ENCODE peak calls at places on chromosomes 2 and 18, in five cellular contexts. A, D, H, X and V are unnamed samples.
A peak's percentile ranks its signal among the peaks of the same experiment; 100 is the strongest.

GRCh38 chr2:241867776-241868420 is 1.6 kb upstream of the RTP5 start:
- DNase-seq in A (no peak), X (no peak), H (no peak), D (no peak), V (no peak)

GRCh38 chr2:85695121-85695520 is 963 bp downstream of the GNLY start:
- DNase-seq in D (no peak), A (no peak), H (no peak), X (no peak), V (no peak)

GRCh38 chr2:176079285-176079830 is 4.4 kb downstream of the EVX2 start:
- DNase-seq in A (no peak), H (no peak), X (no peak), D (no peak), V (no peak)

GRCh38 chr2:160139350-160139749 is 60.7 kb downstream of the ITGB6 start:
- DNase-seq in X (no peak), D (no peak), H (no peak), A (no peak), V (no peak)

GRCh38 chr2:116510117-116510671 is 1304.3 kb upstream of the DDX18 start:
- DNase-seq in H (peak; percentile 14), X (no peak), A (no peak), D (no peak), V (no peak)

GRCh38 chr2:54859997-54860701 is 136.7 kb downstream of the EML6 start:
- DNase-seq in A (no peak), D (no peak), H (no peak), X (no peak), V (no peak)

GRCh38 chr2:46365913-46366674 is 68.9 kb downstream of the EPAS1 start:
- DNase-seq in A (no peak), H (no peak), X (no peak), D (no peak), V (no peak)

GRCh38 chr2:54839526-54840255 is 116.2 kb downstream of the EML6 start:
- DNase-seq in X (no peak), D (no peak), A (no peak), H (no peak), V (no peak)

GRCh38 chr2:48844418-48845155 is 89.1 kb upstream of the LHCGR start:
- DNase-seq in D (no peak), X (no peak), A (no peak), H (no peak), V (no peak)

GRCh38 chr2:142557391-142557790 is 320.1 kb upstream of the KYNU start:
- DNase-seq in A (no peak), X (no peak), D (no peak), H (no peak), V (no peak)

GRCh38 chr18:22032392-22032961 is 136.9 kb upstream of the GATA6 start:
- DNase-seq in X (no peak), H (peak; percentile 8), D (peak; percentile 20), A (peak; percentile 34), V (no peak)

GRCh38 chr2:237968048-237968862 is 1.4 kb downstream of the UBE2F start:
- DNase-seq in X (no peak), D (peak; percentile 40), A (no peak), H (no peak), V (peak; percentile 40)

GRCh38 chr18:80034852-80035406 is 695 bp downstream of the RBFA start:
- DNase-seq in H (no peak), A (no peak), D (no peak), X (no peak), V (no peak)

GRCh38 chr2:53652131-53652530 is 115.5 kb upstream of the CHAC2 start:
- DNase-seq in D (no peak), H (no peak), X (no peak), A (no peak), V (no peak)

GRCh38 chr18:58769321-58769720 is 95.4 kb upstream of the ZNF532 start:
- DNase-seq in A (no peak), X (no peak), H (no peak), D (peak; percentile 1), V (no peak)

GRCh38 chr18:13495980-13496379 is 230.4 kb downstream of the FAM210A start:
- DNase-seq in D (no peak), X (no peak), A (no peak), H (no peak), V (no peak)

GRCh38 chr2:110126086-110126773 is 10.6 kb upstream of the MALL start:
- DNase-seq in X (no peak), D (no peak), A (no peak), H (no peak), V (no peak)

GRCh38 chr2:113831156-113831555 is 58.7 kb upstream of the ACTR3 start:
- DNase-seq in H (no peak), A (no peak), D (no peak), X (no peak), V (no peak)

GRCh38 chr2:216701544-216701943 is 6.2 kb upstream of the IGFBP5 start:
- DNase-seq in A (no peak), D (no peak), H (no peak), X (no peak), V (no peak)

GRCh38 chr2:216700088-216700567 is 4.8 kb upstream of the IGFBP5 start:
- DNase-seq in D (no peak), H (no peak), X (no peak), A (no peak), V (no peak)

GRCh38 chr2:216700778-216701177 is 5.4 kb upstream of the IGFBP5 start:
- DNase-seq in D (no peak), A (no peak), H (no peak), X (no peak), V (no peak)

GRCh38 chr2:216698895-216699294 is 3.5 kb upstream of the IGFBP5 start:
- DNase-seq in X (no peak), A (no peak), D (no peak), H (no peak), V (no peak)

DNA sequence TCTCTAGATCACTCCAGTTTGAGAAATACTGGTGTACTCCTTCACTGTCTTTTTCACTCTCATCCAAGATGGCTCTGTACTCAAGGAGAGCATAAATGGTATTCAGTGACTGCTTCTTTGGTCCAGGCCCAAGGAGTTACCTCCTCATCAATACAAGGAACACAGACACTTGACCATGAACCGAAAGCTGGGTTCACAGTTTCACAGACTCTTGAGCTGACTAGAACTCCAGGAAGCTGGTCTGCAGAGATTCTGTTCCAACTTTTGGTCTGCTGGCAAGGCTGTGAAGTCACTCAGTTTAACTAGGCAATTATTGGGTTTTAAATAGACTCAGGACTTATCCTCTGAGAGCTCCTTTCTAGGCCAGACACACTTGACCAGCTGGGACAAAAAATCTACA is 7.4 kb upstream of the IGFBP5 start:
- DNase-seq in X (no peak), H (no peak), A (no peak), D (no peak), V (no peak)
- H3K9me3 ChIP-seq in X (no peaks in the 10 kb centered on the region), H (no peaks in the 10 kb centered on the region), A (no peaks in the 10 kb centered on the region), D (no peaks in the 10 kb centered on the region), V (no peaks in the 10 kb centered on the region)

GRCh38 chr18:34283506-34283905 is 58.8 kb upstream of the NOL4 start:
- DNase-seq in D (no peak), H (no peak), X (no peak), A (no peak), V (no peak)

GRCh38 chr18:34292594-34292993 is 67.9 kb upstream of the NOL4 start:
- DNase-seq in H (no peak), A (no peak), X (no peak), D (no peak), V (no peak)

GRCh38 chr18:34287825-34288224 is 63.1 kb upstream of the NOL4 start:
- DNase-seq in A (no peak), D (no peak), X (no peak), H (no peak), V (no peak)
- H3K4me1 ChIP-seq in A (no peaks in the 10 kb centered on the region), D (no peaks in the 10 kb centered on the region), X (no peaks in the 10 kb centered on the region), H (no peaks in the 10 kb centered on the region), V (no peaks in the 10 kb centered on the region)

DNA sequence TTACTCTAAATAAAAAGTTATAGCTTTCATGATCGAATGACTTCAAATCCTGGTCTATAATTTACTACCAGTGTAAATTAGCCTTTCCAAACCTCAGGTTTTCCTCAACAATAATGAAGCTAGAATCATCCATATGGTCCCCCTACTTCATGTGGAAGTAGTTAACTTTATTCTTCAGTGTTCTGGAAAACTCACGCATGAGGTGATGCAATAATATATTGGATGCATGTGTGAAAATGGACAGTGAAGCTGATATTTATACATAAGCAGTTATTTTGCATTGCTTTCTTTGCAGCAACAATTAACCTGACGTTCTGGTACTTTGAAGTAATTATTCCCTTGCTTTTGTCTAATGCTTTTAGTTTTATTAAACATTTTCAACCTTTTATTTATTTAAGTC is 18.6 kb upstream of the UNC80 start:
- DNase-seq in X (no peak), D (no peak), H (no peak), A (no peak), V (no peak)
- H3K9me3 ChIP-seq in X (no peaks in the 10 kb centered on the region), D (no peaks in the 10 kb centered on the region), H (peaks cover 5% of the 10 kb centered on the region), A (no peaks in the 10 kb centered on the region), V (no peaks in the 10 kb centered on the region)

GRCh38 chr2:190405069-190405468 is 3.1 kb upstream of the MFSD6 start:
- DNase-seq in X (no peak), H (no peak), D (no peak), A (no peak), V (no peak)
- H3K4me1 ChIP-seq in X (peaks cover 13% of the 10 kb centered on the region), H (peaks cover 6% of the 10 kb centered on the region), D (peaks cover 5% of the 10 kb centered on the region), A (peaks cover 19% of the 10 kb centered on the region), V (peaks cover 9% of the 10 kb centered on the region)

GRCh38 chr2:68604077-68604476 is 39.3 kb upstream of the PROKR1 start:
- DNase-seq in H (no peak), D (no peak), A (no peak), X (no peak), V (no peak)
- H3K9me3 ChIP-seq in H (no peaks in the 10 kb centered on the region), D (peaks cover 16% of the 10 kb centered on the region), A (no peaks in the 10 kb centered on the region), X (peaks cover 3% of the 10 kb centered on the region), V (no peaks in the 10 kb centered on the region)